ENCODE peak calls at places on chromosomes 1 and 21, in seven cellular contexts. B is K562; U is stimulated activated CD8-positive, alpha-beta memory T cell treated with anti-CD3 and anti-CD28 coated beads, Interleukin-12 subunit alpha, Interleukin-12 subunit beta, amount 100 ng/mL, for 4 hours; G is bronchial epithelial cell; X is NCI-H1105; N is heart right ventricle; M is HEK293T. H is an unnamed sample.

GRCh38 chr1:212402876-212403275 is 11.8 kb downstream of the PACC1 start:
- DNase-seq in G (peak), M (no peak), X (no peak), N (no peak), U (no peak), B (no peak), H (no peak)

GRCh38 chr1:162596514-162597170 is 35.1 kb downstream of the UAP1 start:
- DNase-seq in X (no peak), N (no peak), G (no peak), B (no peak), U (no peak), M (no peak), H (no peak)

GRCh38 chr1:167905671-167906070 is 8.3 kb downstream of the ADCY10 start:
- DNase-seq in X (no peak), G (no peak), N (no peak), M (no peak), B (no peak), U (no peak), H (no peak)

GRCh38 chr1:191162762-191163161 is 685.1 kb upstream of the BRINP3 start:
- DNase-seq in G (no peak), M (no peak), N (no peak), U (no peak), B (no peak), X (no peak), H (no peak)

GRCh38 chr21:32580949-32581348 is 4.4 kb downstream of the TCP10L start:
- DNase-seq in U (no peak), X (no peak), M (no peak), G (no peak), N (no peak), B (no peak), H (no peak)

GRCh38 chr1:218664385-218665170 is 319.4 kb downstream of the TGFB2 start:
- DNase-seq in G (peak), N (no peak), M (no peak), X (no peak), U (no peak), B (no peak), H (no peak)

GRCh38 chr21:45886610-45887026 is 95.0 kb upstream of the COL6A1 start:
- DNase-seq in X (no peak), B (no peak), G (no peak), N (no peak), U (no peak), M (no peak), H (no peak)

GRCh38 chr1:21573971-21574458 is 64.8 kb downstream of the ALPL start:
- DNase-seq in M (peak), G (peak), U (no peak), B (peak), X (peak), N (peak), H (peak)

GRCh38 chr21:46092026-46092764 is 5.7 kb upstream of the COL6A2 start:
- DNase-seq in X (no peak), M (no peak), B (no peak), U (no peak), G (no peak), N (peak), H (no peak)

GRCh38 chr1:111778541-111779051 is 22.9 kb downstream of the DDX20 start:
- DNase-seq in X (no peak), M (no peak), U (no peak), G (no peak), N (no peak), B (no peak), H (no peak)

GRCh38 chr1:115768549-115768948 is at the start of gene CASQ2:
- DNase-seq in B (no peak), U (no peak), X (no peak), M (no peak), G (no peak), N (peak), H (no peak)

GRCh38 chr21:25626752-25627151 is 12.3 kb upstream of the JAM2 start:
- DNase-seq in M (no peak), B (no peak), N (peak), X (no peak), U (no peak), G (peak), H (no peak)

GRCh38 chr1:244118087-244118761 is 67.1 kb downstream of the ZBTB18 start:
- DNase-seq in M (no peak), N (no peak), X (no peak), G (no peak), B (no peak), U (no peak), H (no peak)

GRCh38 chr1:185499986-185500626 is 183.1 kb upstream of the IVNS1ABP start:
- DNase-seq in N (no peak), X (no peak), G (peak), M (no peak), U (no peak), B (no peak), H (no peak)

GRCh38 chr21:33947451-33948095 is 32.0 kb upstream of the ATP5PO start:
- DNase-seq in U (peak), X (no peak), N (peak), M (peak), G (peak), B (peak), H (peak)

GRCh38 chr1:210260087-210260486 is 27.5 kb downstream of the SERTAD4 start:
- DNase-seq in B (no peak), U (no peak), N (no peak), M (no peak), X (no peak), G (no peak), H (no peak)

GRCh38 chr1:74681001-74681400 is 7.4 kb upstream of the ERICH3 start:
- DNase-seq in B (no peak), M (no peak), N (no peak), G (no peak), U (no peak), X (no peak), H (no peak)

GRCh38 chr1:204213668-204214662 is at the start of gene GOLT1A:
- DNase-seq in M (no peak), X (no peak), N (peak), G (peak), U (no peak), B (peak), H (peak)

GRCh38 chr1:70666381-70667140 is 255.5 kb downstream of the CTH start:
- DNase-seq in X (no peak), U (no peak), B (peak), M (no peak), G (no peak), N (no peak), H (no peak)

GRCh38 chr1:228827026-228827425 is 91.7 kb downstream of the RHOU start:
- DNase-seq in G (no peak), B (no peak), M (no peak), U (no peak), X (no peak), N (no peak), H (no peak)

GRCh38 chr1:57711326-57711725 is 287.5 kb upstream of the DAB1 start:
- DNase-seq in U (no peak), M (no peak), N (no peak), G (peak), X (peak), B (no peak), H (no peak)

GRCh38 chr21:35719105-35719504 is 341.2 kb downstream of the SETD4 start:
- DNase-seq in B (no peak), M (no peak), X (no peak), N (no peak), G (no peak), U (no peak), H (no peak)

GRCh38 chr21:38311765-38312164 is 55.0 kb downstream of the KCNJ15 start:
- DNase-seq in X (no peak), B (no peak), M (no peak), N (no peak), G (peak), U (no peak), H (no peak)

GRCh38 chr1:218366322-218367052 is 21.4 kb downstream of the TGFB2 start:
- DNase-seq in M (no peak), G (no peak), B (no peak), U (no peak), X (peak), N (no peak), H (no peak)

GRCh38 chr1:22619808-22620207 is 16.6 kb upstream of the C1QA start:
- DNase-seq in U (no peak), M (no peak), N (no peak), G (no peak), B (no peak), X (no peak), H (no peak)

GRCh38 chr1:202551683-202552082 is 158.6 kb downstream of the SYT2 start:
- DNase-seq in X (peak), G (no peak), N (no peak), U (no peak), M (no peak), B (peak), H (peak)

GRCh38 chr1:183191833-183192232 is 5.8 kb downstream of the LAMC2 start:
- DNase-seq in X (no peak), B (no peak), G (peak), M (no peak), N (no peak), U (no peak), H (no peak)

GRCh38 chr1:59384443-59384842 is 87.5 kb downstream of the FGGY start:
- DNase-seq in B (no peak), N (no peak), G (no peak), X (no peak), U (no peak), M (no peak), H (no peak)

GRCh38 chr1:17437260-17438175 is 2.0 kb downstream of the RCC2 start:
- DNase-seq in U (peak), N (peak), M (peak), B (peak), G (no peak), X (peak), H (peak)

GRCh38 chr1:150981177-150981804 is 801 bp upstream of the ANXA9 start:
- DNase-seq in N (no peak), M (peak), X (peak), B (no peak), U (no peak), G (peak), H (peak)

GRCh38 chr1:246907472-246907871 is 24.3 kb downstream of the AHCTF1 start:
- DNase-seq in G (peak), N (no peak), X (no peak), M (no peak), U (no peak), B (no peak), H (peak)

GRCh38 chr1:234497589-234497988 is 18.6 kb upstream of the TARBP1 start:
- DNase-seq in G (no peak), U (no peak), B (no peak), M (no peak), X (no peak), N (no peak), H (no peak)

GRCh38 chr1:201326710-201327109 is 43.4 kb downstream of the PKP1 start:
- DNase-seq in U (no peak), M (no peak), N (no peak), G (no peak), B (no peak), X (no peak), H (no peak)

GRCh38 chr21:43196789-43197188 is 28.0 kb downstream of the CRYAA start:
- DNase-seq in X (no peak), G (peak), B (no peak), M (no peak), N (no peak), U (no peak), H (no peak)

GRCh38 chr1:200373811-200374231 is 36.0 kb downstream of the ZNF281 start:
- DNase-seq in G (peak), N (no peak), M (no peak), U (no peak), B (no peak), X (no peak), H (no peak)

GRCh38 chr1:171152533-171152932 is 32.6 kb upstream of the FMO2 start:
- DNase-seq in B (no peak), M (no peak), X (peak), N (peak), U (no peak), G (no peak), H (no peak)

GRCh38 chr1:227841141-227841540 is 25.7 kb downstream of the PRSS38 start:
- DNase-seq in U (no peak), G (no peak), X (no peak), M (no peak), N (no peak), B (no peak), H (no peak)

GRCh38 chr1:24421502-24421901 is 5.9 kb downstream of the NIPAL3 start:
- DNase-seq in N (no peak), M (no peak), G (no peak), B (no peak), X (no peak), U (no peak), H (no peak)

GRCh38 chr1:41862411-41863221 is 56.1 kb downstream of the HIVEP3 start:
- DNase-seq in U (no peak), G (peak), B (peak), X (no peak), M (no peak), N (no peak), H (peak)

H was measured in erythroblast.